ENCODE peak calls at places on chromosome 13, in five cellular contexts. K, E, V, S and Y are unnamed samples.
A peak's percentile ranks its signal among the peaks of the same experiment; 100 is the strongest.

GRCh38 chr13:35699181-35699580 is 222.7 kb upstream of the MAB21L1 start:
- DNase-seq in K (no peak), E (no peak), V (no peak), S (no peak), Y (no peak)

GRCh38 chr13:110635405-110636002 is 20.2 kb downstream of the NAXD start:
- DNase-seq in K (no peak), E (no peak), V (no peak), S (no peak), Y (no peak)

GRCh38 chr13:31380728-31381127 is 181.0 kb downstream of the B3GLCT start:
- DNase-seq in K (no peak), E (no peak), V (no peak), S (no peak), Y (no peak)

GRCh38 chr13:25864116-25864515 is 187.7 kb downstream of the SHISA2 start:
- DNase-seq in K (no peak), E (no peak), V (no peak), S (no peak), Y (no peak)

GRCh38 chr13:32164622-32165268 is 133.2 kb downstream of the FRY start:
- DNase-seq in K (no peak), E (no peak), V (no peak), S (peak; percentile 36), Y (peak; percentile 18)

GRCh38 chr13:31625115-31625514 is 114.2 kb upstream of the RXFP2 start:
- DNase-seq in K (no peak), E (no peak), V (no peak), S (no peak), Y (no peak)

GRCh38 chr13:110185696-110186095 is 121.3 kb downstream of the COL4A1 start:
- DNase-seq in K (no peak), E (no peak), V (no peak), S (no peak), Y (no peak)

GRCh38 chr13:32023698-32024097 is 7.9 kb upstream of the FRY start:
- DNase-seq in K (no peak), E (no peak), V (no peak), S (no peak), Y (no peak)

GRCh38 chr13:29918845-29919244 is 68.4 kb upstream of the UBL3 start:
- DNase-seq in K (no peak), E (no peak), V (no peak), S (no peak), Y (no peak)

GRCh38 chr13:89432997-89433396 is 1761.8 kb downstream of the SLITRK5 start:
- DNase-seq in K (no peak), E (no peak), V (no peak), S (no peak), Y (no peak)

GRCh38 chr13:112867301-112867711 is 101.7 kb upstream of the MCF2L start:
- DNase-seq in K (peak; percentile 57), E (no peak), V (no peak), S (no peak), Y (no peak)

GRCh38 chr13:99384468-99384867 is 77.3 kb upstream of the GPR183 start:
- DNase-seq in K (no peak), E (no peak), V (no peak), S (no peak), Y (no peak)

GRCh38 chr13:40306817-40307216 is 359.6 kb downstream of the FOXO1 start:
- DNase-seq in K (no peak), E (no peak), V (no peak), S (no peak), Y (no peak)

GRCh38 chr13:73708393-73708985 is 425.7 kb downstream of the KLF12 start:
- DNase-seq in K (no peak), E (no peak), V (peak; percentile 59), S (peak; percentile 55), Y (peak; percentile 60)

GRCh38 chr13:93226623-93227279 is at the start of gene GPC6:
- DNase-seq in K (peak; percentile 80), E (no peak), V (peak; percentile 18), S (no peak), Y (no peak)

GRCh38 chr13:43769552-43769951 is 17.2 kb downstream of the ENOX1 start:
- DNase-seq in K (no peak), E (no peak), V (no peak), S (no peak), Y (no peak)

GRCh38 chr13:50068508-50068907 is 53.3 kb downstream of the KCNRG start:
- DNase-seq in K (no peak), E (no peak), V (no peak), S (no peak), Y (no peak)

GRCh38 chr13:73303858-73304257 is 245.1 kb downstream of the KLF5 start:
- DNase-seq in K (no peak), E (no peak), V (no peak), S (no peak), Y (no peak)

GRCh38 chr13:28100149-28101121 is at the start of gene FLT3:
- DNase-seq in K (no peak), E (no peak), V (peak; percentile 62), S (no peak), Y (peak; percentile 28)

GRCh38 chr13:58087566-58087965 is 456.0 kb downstream of the PCDH17 start:
- DNase-seq in K (no peak), E (no peak), V (no peak), S (no peak), Y (no peak)

GRCh38 chr13:45047394-45048328 is 58.3 kb downstream of the GPALPP1 start:
- DNase-seq in K (peak; percentile 84), E (no peak), V (peak; percentile 84), S (peak; percentile 78), Y (peak; percentile 73)
- H3K4me3 ChIP-seq in K (no peak overlapping the region), E (peak overlapping the region; percentile 36), V (peak overlapping the region; percentile 37), S (no peak overlapping the region), Y (peak overlapping the region; percentile 20)

GRCh38 chr13:42548731-42549554 is 25.0 kb upstream of the TNFSF11 start:
- DNase-seq in K (no peak), E (no peak), V (peak; percentile 29), S (no peak), Y (no peak)

GRCh38 chr13:42559057-42559456 is 14.9 kb upstream of the TNFSF11 start:
- DNase-seq in K (no peak), E (no peak), V (no peak), S (no peak), Y (no peak)

GRCh38 chr13:42551611-42552010 is 22.3 kb upstream of the TNFSF11 start:
- DNase-seq in K (no peak), E (no peak), V (no peak), S (no peak), Y (no peak)

GRCh38 chr13:42549555-42549941 is 24.4 kb upstream of the TNFSF11 start:
- DNase-seq in K (no peak), E (no peak), V (no peak), S (no peak), Y (no peak)

DNA sequence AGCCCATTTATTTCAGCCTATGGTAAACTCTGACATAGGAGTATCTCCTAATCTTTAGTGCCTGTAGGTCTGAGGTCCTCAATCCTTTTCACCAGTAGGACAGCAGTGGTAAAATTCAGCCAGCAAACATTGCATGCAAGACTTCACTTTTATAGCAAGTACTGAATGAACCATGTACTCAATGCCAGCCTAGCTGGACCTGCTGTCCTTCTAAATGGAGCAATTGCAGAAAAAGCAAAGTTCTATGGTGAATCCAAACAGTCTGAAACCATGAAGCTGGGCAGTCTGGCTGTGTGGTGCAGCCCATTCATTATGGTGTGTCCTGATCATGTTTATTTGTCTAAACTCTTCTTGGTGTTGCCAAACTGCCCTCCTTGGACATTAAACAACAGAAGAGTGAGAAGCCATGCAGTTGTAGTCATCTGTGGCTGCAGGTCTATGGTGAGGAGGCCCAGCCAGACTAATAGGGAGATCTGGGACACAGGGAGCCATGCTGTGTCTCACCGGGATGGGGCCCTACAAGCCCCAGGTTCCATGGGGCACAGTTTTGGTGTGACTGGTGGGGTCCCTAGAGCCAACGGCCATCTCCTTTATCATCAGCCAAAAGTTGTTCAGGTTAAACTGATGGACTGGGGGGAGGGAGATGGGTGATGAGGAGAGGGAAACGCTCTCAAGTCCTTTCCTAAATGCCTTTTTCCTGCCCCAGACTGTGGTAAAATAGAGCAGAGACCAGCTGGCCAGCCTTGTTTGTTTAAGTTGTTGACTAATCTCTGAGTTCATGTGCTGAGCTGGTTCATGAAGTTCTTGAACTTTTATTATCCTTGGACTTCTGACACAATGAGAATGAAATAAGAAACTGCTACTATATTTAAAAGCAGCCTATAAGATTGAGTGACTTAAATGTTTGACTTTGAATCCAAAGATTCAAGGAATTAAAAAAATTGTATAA is 20.6 kb upstream of the TNFSF11 start:
- DNase-seq in K (no peak), E (no peak), V (no peak), S (no peak), Y (no peak)
- H3K27ac ChIP-seq in K (no peak overlapping the region), E (no peak overlapping the region), V (peak overlapping the region; percentile 15), S (no peak overlapping the region), Y (no peak overlapping the region)

GRCh38 chr13:41313117-41313516 is 2.0 kb downstream of the NAA16 start:
- DNase-seq in K (no peak), E (no peak), V (no peak), S (no peak), Y (no peak)
- H3K4me3 ChIP-seq in K (no peak overlapping the region), E (peak overlapping the region; percentile 99), V (no peak overlapping the region), S (no peak overlapping the region), Y (no peak overlapping the region)

GRCh38 chr13:48246097-48246496 is 13.1 kb downstream of the ITM2B start:
- DNase-seq in K (no peak), E (no peak), V (no peak), S (no peak), Y (no peak)
- H3K27ac ChIP-seq in K (no peak overlapping the region), E (no peak overlapping the region), V (no peak overlapping the region), S (no peak overlapping the region), Y (no peak overlapping the region)

GRCh38 chr13:97437729-97438128 is 3.8 kb downstream of the RAP2A start:
- DNase-seq in K (no peak), E (no peak), V (no peak), S (no peak), Y (no peak)
- H3K4me3 ChIP-seq in K (peak overlapping the region; percentile 10), E (no peak overlapping the region), V (no peak overlapping the region), S (no peak overlapping the region), Y (no peak overlapping the region)

GRCh38 chr13:33349314-33349995 is 63.9 kb upstream of the STARD13 start:
- DNase-seq in K (peak; percentile 76), E (no peak), V (peak; percentile 31), S (no peak), Y (peak; percentile 57)

GRCh38 chr13:33349996-33350826 is 64.7 kb upstream of the STARD13 start:
- DNase-seq in K (peak; percentile 89), E (no peak), V (peak; percentile 60), S (peak; percentile 48), Y (peak; percentile 76)

GRCh38 chr13:33345842-33346241 is 60.3 kb upstream of the STARD13 start:
- DNase-seq in K (no peak), E (no peak), V (no peak), S (no peak), Y (no peak)

GRCh38 chr13:33347866-33348265 is 62.3 kb upstream of the STARD13 start:
- DNase-seq in K (no peak), E (no peak), V (no peak), S (no peak), Y (peak; percentile 84)

DNA sequence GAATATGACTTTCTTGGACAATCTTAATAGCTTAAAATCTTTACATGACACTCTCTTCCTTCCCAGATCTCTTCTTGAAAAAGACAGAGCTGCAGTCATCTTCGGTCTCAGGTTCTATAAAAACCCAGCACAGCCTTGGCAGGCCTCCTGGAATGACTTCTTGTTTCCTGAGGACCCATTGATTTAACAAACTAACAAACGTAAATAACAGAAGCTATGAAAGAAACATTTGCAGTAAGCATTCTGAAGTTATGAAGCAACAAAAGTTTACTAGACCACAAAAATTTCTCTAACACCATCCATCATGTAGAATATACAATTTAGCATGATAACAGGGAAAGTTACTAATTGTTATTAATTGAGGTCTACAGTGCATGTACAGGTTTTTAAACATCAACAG is 62.8 kb upstream of the STARD13 start:
- DNase-seq in K (no peak), E (no peak), V (no peak), S (no peak), Y (peak; percentile 48)
- H3K27ac ChIP-seq in K (no peak overlapping the region), E (peak overlapping the region; percentile 93), V (peak overlapping the region; percentile 88), S (no peak overlapping the region), Y (peak overlapping the region; percentile 98)